ENCODE peak calls at places on chromosomes 16 and 17, in seven cellular contexts. O, U, Z, X, D, V and J are unnamed samples.

GRCh38 chr17:39745335-39746144 is 7.8 kb downstream of the GRB7 start:
- DNase-seq in V (no peak), O (no peak), U (no peak), D (no peak), X (no peak), Z (no peak), J (no peak)

GRCh38 chr17:6392609-6393367 is 42.1 kb downstream of the AIPL1 start:
- DNase-seq in O (no peak), Z (no peak), D (no peak), V (no peak), X (no peak), U (no peak), J (no peak)

GRCh38 chr17:3754458-3755334 is 31.0 kb downstream of the HASPIN start:
- DNase-seq in U (no peak), V (peak; percentile 34), Z (peak; percentile 99), X (peak; percentile 95), O (no peak), D (no peak), J (no peak)

GRCh38 chr16:3591991-3592390 is 14.8 kb upstream of the NLRC3 start:
- DNase-seq in X (no peak), O (no peak), V (no peak), Z (no peak), U (no peak), D (no peak), J (no peak)

GRCh38 chr16:84088695-84089395 is 27.9 kb downstream of the MBTPS1 start:
- DNase-seq in X (no peak), O (no peak), D (peak; percentile 67), V (no peak), U (no peak), Z (peak; percentile 44), J (no peak)

GRCh38 chr16:88536971-88537751 is 33.0 kb upstream of the ZC3H18 start:
- DNase-seq in U (peak; percentile 49), O (no peak), D (no peak), V (no peak), Z (no peak), X (no peak), J (no peak)

GRCh38 chr16:48210747-48211146 is 33.4 kb upstream of the LONP2 start:
- DNase-seq in V (no peak), X (no peak), D (no peak), O (no peak), Z (no peak), U (no peak), J (no peak)

GRCh38 chr17:8504460-8505207 is 69.0 kb downstream of the NDEL1 start:
- DNase-seq in O (no peak), U (no peak), D (no peak), X (no peak), V (no peak), Z (no peak), J (no peak)

GRCh38 chr16:78431701-78432100 is 332.2 kb downstream of the WWOX start:
- DNase-seq in X (no peak), D (no peak), Z (no peak), U (no peak), V (no peak), O (no peak), J (no peak)

GRCh38 chr17:48727415-48728175 is 955 bp downstream of the HOXB13 start:
- DNase-seq in V (no peak), D (no peak), X (no peak), U (no peak), O (no peak), Z (no peak), J (no peak)

GRCh38 chr16:50697881-50698767 is 4.7 kb downstream of the NOD2 start:
- DNase-seq in V (no peak), O (peak; percentile 46), Z (peak; percentile 40), D (peak; percentile 65), X (no peak), U (no peak), J (peak; percentile 45)

GRCh38 chr17:65482201-65482600 is 79.2 kb downstream of the AXIN2 start:
- DNase-seq in V (no peak), Z (no peak), O (no peak), D (no peak), X (no peak), U (no peak), J (no peak)

GRCh38 chr16:80958284-80958683 is 48.4 kb downstream of the CMC2 start:
- DNase-seq in D (no peak), U (no peak), X (no peak), V (no peak), O (no peak), Z (no peak), J (no peak)

GRCh38 chr17:73510981-73511442 is 133.2 kb downstream of the SDK2 start:
- DNase-seq in O (no peak), X (no peak), D (no peak), V (no peak), Z (no peak), U (no peak), J (no peak)

GRCh38 chr17:13085578-13085977 is 67.8 kb upstream of the ELAC2 start:
- DNase-seq in D (no peak), O (no peak), U (no peak), X (no peak), Z (no peak), V (no peak), J (no peak)

GRCh38 chr16:47084198-47084597 is 59.5 kb downstream of the NETO2 start:
- DNase-seq in D (no peak), Z (no peak), O (no peak), U (no peak), X (no peak), V (no peak), J (no peak)
- TF ChIP-seq POLR2A in D (no peak), Z (no peak), O (no peak), U (no peak), X (no peak), V (no peak), J (no peak)

GRCh38 chr17:16440814-16441629 is 25.7 kb downstream of the TRPV2 start:
- DNase-seq in V (no peak), U (no peak), Z (no peak), X (no peak), D (no peak), O (no peak), J (no peak)

GRCh38 chr17:16442594-16443389 is 27.4 kb downstream of the TRPV2 start:
- DNase-seq in U (no peak), V (no peak), O (no peak), X (no peak), D (no peak), Z (no peak), J (no peak)

GRCh38 chr17:16442141-16442540 is 26.8 kb downstream of the TRPV2 start:
- DNase-seq in U (no peak), D (no peak), Z (no peak), V (no peak), X (no peak), O (no peak), J (no peak)

GRCh38 chr17:16444258-16444886 is 29.0 kb downstream of the TRPV2 start:
- DNase-seq in X (no peak), V (no peak), D (no peak), U (no peak), O (no peak), Z (peak; percentile 34), J (no peak)

DNA sequence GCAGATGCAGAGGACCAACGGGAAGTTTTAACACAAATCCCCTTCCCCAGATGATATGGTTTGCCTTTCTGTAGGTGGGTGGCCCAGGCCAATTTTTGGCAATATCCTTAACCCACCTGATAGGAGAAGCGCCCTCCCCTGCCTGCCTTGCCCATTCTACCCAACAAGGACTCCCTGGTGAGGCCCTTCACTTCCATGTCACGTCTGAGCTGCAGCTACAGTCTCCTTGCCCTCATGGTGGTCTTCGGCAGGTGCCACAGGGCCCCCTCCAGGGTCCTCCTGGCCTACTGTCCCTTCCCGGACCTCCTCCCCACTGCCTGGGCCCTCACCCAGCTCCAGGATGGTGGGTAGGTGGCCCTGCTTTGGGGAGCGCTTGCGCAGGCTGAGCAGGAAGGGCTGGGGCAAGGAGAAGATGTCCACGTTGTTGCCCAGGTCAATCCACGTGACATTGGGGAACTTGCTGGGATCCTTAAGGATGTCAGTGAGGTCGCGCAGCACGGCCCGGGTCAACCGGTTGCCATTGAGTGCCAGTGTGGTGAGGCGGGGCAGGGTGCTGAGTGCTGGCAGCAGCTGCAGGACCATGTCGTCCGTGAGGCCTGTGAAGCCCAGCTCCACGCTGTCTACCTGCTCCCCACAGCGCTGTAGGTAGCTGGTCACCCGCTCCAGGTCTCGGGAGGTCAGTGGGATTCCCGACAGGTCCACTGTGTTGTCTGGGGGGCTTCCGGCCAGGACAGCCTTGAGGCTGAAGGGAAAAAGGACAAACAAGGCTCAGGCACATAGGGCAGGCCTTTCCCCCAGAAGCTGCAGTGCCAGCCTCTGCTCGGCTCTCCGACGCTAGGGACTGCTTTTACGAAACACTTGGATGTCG is 28.3 kb downstream of the TRPV2 start:
- DNase-seq in D (no peak), U (no peak), Z (no peak), V (no peak), X (no peak), O (no peak), J (no peak)
- H3K27ac ChIP-seq in D (peak overlapping the region; percentile 79), U (no peak overlapping the region), Z (peak overlapping the region; percentile 93), V (no peak overlapping the region), X (peak overlapping the region; percentile 97), O (no peak overlapping the region), J (no peak overlapping the region)

GRCh38 chr16:57797216-57797525 is 5.1 kb downstream of the KIFC3 start:
- DNase-seq in O (no peak), D (no peak), V (no peak), U (no peak), Z (no peak), X (no peak), J (no peak)

GRCh38 chr16:57798953-57799618 is 3.2 kb downstream of the KIFC3 start:
- DNase-seq in V (no peak), Z (peak; percentile 43), D (no peak), U (no peak), O (no peak), X (no peak), J (no peak)

GRCh38 chr16:57798267-57798810 is 4.0 kb downstream of the KIFC3 start:
- DNase-seq in V (no peak), Z (no peak), O (no peak), D (no peak), U (no peak), X (no peak), J (no peak)

GRCh38 chr16:57799619-57800212 is 2.6 kb downstream of the KIFC3 start:
- DNase-seq in U (no peak), Z (no peak), D (no peak), X (no peak), O (no peak), V (no peak), J (no peak)

GRCh38 chr16:57797526-57798266 is 4.6 kb downstream of the KIFC3 start:
- DNase-seq in U (peak; percentile 60), O (no peak), Z (peak; percentile 84), D (no peak), V (no peak), X (no peak), J (no peak)
- TF ChIP-seq POLR2A in U (peak; percentile 50), O (no peak), Z (no peak), D (no peak), V (no peak), X (no peak), J (no peak)

DNA sequence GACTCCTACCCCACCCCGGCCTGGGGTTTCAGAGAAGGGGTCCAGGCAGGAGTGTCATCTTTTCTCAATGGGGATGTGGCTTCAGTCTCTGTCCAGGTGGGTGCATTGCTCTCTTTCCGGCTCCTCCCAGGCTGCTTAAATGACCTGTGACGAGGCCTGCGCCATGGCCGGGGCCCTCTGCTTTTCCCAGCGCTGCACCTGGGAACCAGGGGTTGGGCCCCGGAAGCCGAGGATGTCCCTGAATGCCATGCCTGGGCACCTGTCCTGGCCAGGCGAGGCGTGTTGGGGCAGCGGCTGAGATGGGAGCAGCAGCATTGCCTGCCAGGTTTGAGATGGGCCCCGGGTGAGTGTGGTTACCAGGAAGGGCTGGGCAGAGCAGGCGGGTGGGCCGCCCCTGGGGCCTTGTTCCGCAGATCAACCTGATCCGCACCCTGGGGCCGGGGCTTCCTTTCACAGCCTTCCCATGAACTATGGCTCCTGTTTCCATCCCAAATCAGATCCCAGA is 147.4 kb downstream of the SEC14L1 start:
- DNase-seq in D (no peak), Z (no peak), O (no peak), U (no peak), V (no peak), X (no peak), J (no peak)
- H3K27ac ChIP-seq in D (no peak overlapping the region), Z (peak overlapping the region; percentile 94), O (peak overlapping the region; percentile 70), U (peak overlapping the region; percentile 91), V (no peak overlapping the region), X (peak overlapping the region; percentile 98), J (no peak overlapping the region)